ENCODE peak calls at places on chromosomes 4 and X, in eight cellular contexts. One of them, this sample, is unnamed.

GRCh38 chrX:16999275-16999674 is 52.8 kb downstream of the REPS2 start:
- DNase-seq in AG08396: no peak
- DNase-seq in ovary: no peak
- DNase-seq in endothelial cell: no peak
- DNase-seq in NB4: no peak
- DNase-seq in T-helper 9 cell: no peak
- DNase-seq in left ventricle myocardium inferior: no peak
- DNase-seq in mucosa of gallbladder: no peak
- DNase-seq in this sample: no peak

GRCh38 chr4:104971458-104971857 is 175.2 kb upstream of the TET2 start:
- DNase-seq in AG08396: no peak
- DNase-seq in ovary: no peak
- DNase-seq in endothelial cell: no peak
- DNase-seq in NB4: no peak
- DNase-seq in T-helper 9 cell: no peak
- DNase-seq in left ventricle myocardium inferior: no peak
- DNase-seq in mucosa of gallbladder: no peak
- DNase-seq in this sample: no peak

GRCh38 chr4:173288296-173288695 is 45.9 kb downstream of the HMGB2 start:
- DNase-seq in AG08396: peak
- DNase-seq in ovary: no peak
- DNase-seq in endothelial cell: peak
- DNase-seq in NB4: peak
- DNase-seq in T-helper 9 cell: peak
- DNase-seq in left ventricle myocardium inferior: peak
- DNase-seq in mucosa of gallbladder: peak
- DNase-seq in this sample: peak

GRCh38 chrX:39112143-39112542 is 310.9 kb downstream of the MID1IP1 start:
- DNase-seq in AG08396: no peak
- DNase-seq in ovary: no peak
- DNase-seq in endothelial cell: no peak
- DNase-seq in NB4: no peak
- DNase-seq in T-helper 9 cell: no peak
- DNase-seq in left ventricle myocardium inferior: no peak
- DNase-seq in mucosa of gallbladder: no peak
- DNase-seq in this sample: no peak

GRCh38 chr4:67911128-67911527 is 27.3 kb upstream of the TMPRSS11D start:
- DNase-seq in AG08396: no peak
- DNase-seq in ovary: no peak
- DNase-seq in endothelial cell: no peak
- DNase-seq in NB4: no peak
- DNase-seq in T-helper 9 cell: no peak
- DNase-seq in left ventricle myocardium inferior: no peak
- DNase-seq in mucosa of gallbladder: no peak
- DNase-seq in this sample: no peak

GRCh38 chr4:82437285-82438005 is 7.1 kb downstream of the ENOPH1 start:
- DNase-seq in AG08396: peak
- DNase-seq in ovary: no peak
- DNase-seq in endothelial cell: no peak
- DNase-seq in NB4: no peak
- DNase-seq in T-helper 9 cell: no peak
- DNase-seq in left ventricle myocardium inferior: no peak
- DNase-seq in mucosa of gallbladder: no peak
- DNase-seq in this sample: no peak

GRCh38 chr4:139861471-139861870 is 195.9 kb downstream of the MGST2 start:
- DNase-seq in AG08396: no peak
- DNase-seq in ovary: no peak
- DNase-seq in endothelial cell: no peak
- DNase-seq in NB4: no peak
- DNase-seq in T-helper 9 cell: no peak
- DNase-seq in left ventricle myocardium inferior: no peak
- DNase-seq in mucosa of gallbladder: no peak
- DNase-seq in this sample: no peak

GRCh38 chr4:67030636-67031035 is 514.7 kb downstream of the CENPC start:
- DNase-seq in AG08396: no peak
- DNase-seq in ovary: no peak
- DNase-seq in endothelial cell: no peak
- DNase-seq in NB4: no peak
- DNase-seq in T-helper 9 cell: no peak
- DNase-seq in left ventricle myocardium inferior: no peak
- DNase-seq in mucosa of gallbladder: no peak
- DNase-seq in this sample: no peak

GRCh38 chr4:175971393-175972179 is 94.1 kb upstream of the WDR17 start:
- DNase-seq in AG08396: no peak
- DNase-seq in ovary: no peak
- DNase-seq in endothelial cell: no peak
- DNase-seq in NB4: no peak
- DNase-seq in T-helper 9 cell: no peak
- DNase-seq in left ventricle myocardium inferior: no peak
- DNase-seq in mucosa of gallbladder: no peak
- DNase-seq in this sample: no peak

GRCh38 chr4:153781717-153782416 is 7.0 kb downstream of the SFRP2 start:
- DNase-seq in AG08396: no peak
- DNase-seq in ovary: no peak
- DNase-seq in endothelial cell: no peak
- DNase-seq in NB4: peak
- DNase-seq in T-helper 9 cell: no peak
- DNase-seq in left ventricle myocardium inferior: no peak
- DNase-seq in mucosa of gallbladder: no peak
- DNase-seq in this sample: no peak

GRCh38 chr4:134691915-134692314 is 490.3 kb upstream of the PABPC4L start:
- DNase-seq in AG08396: no peak
- DNase-seq in ovary: no peak
- DNase-seq in endothelial cell: no peak
- DNase-seq in NB4: no peak
- DNase-seq in T-helper 9 cell: no peak
- DNase-seq in left ventricle myocardium inferior: no peak
- DNase-seq in mucosa of gallbladder: no peak
- DNase-seq in this sample: no peak

GRCh38 chr4:155811171-155811570 is 52.4 kb downstream of the GUCY1B1 start:
- DNase-seq in AG08396: no peak
- DNase-seq in ovary: no peak
- DNase-seq in endothelial cell: no peak
- DNase-seq in NB4: no peak
- DNase-seq in T-helper 9 cell: no peak
- DNase-seq in left ventricle myocardium inferior: no peak
- DNase-seq in mucosa of gallbladder: no peak
- DNase-seq in this sample: no peak

GRCh38 chr4:165106518-165106917 is 6.1 kb downstream of the TMEM192 start:
- DNase-seq in AG08396: no peak
- DNase-seq in ovary: no peak
- DNase-seq in endothelial cell: no peak
- DNase-seq in NB4: no peak
- DNase-seq in T-helper 9 cell: no peak
- DNase-seq in left ventricle myocardium inferior: no peak
- DNase-seq in mucosa of gallbladder: peak
- DNase-seq in this sample: no peak

GRCh38 chrX:100654256-100654655 is 10.3 kb downstream of the SRPX2 start:
- DNase-seq in AG08396: no peak
- DNase-seq in ovary: no peak
- DNase-seq in endothelial cell: no peak
- DNase-seq in NB4: peak
- DNase-seq in T-helper 9 cell: no peak
- DNase-seq in left ventricle myocardium inferior: no peak
- DNase-seq in mucosa of gallbladder: peak
- DNase-seq in this sample: no peak

GRCh38 chrX:13398839-13399238 is 79.0 kb upstream of the ATXN3L start:
- DNase-seq in AG08396: no peak
- DNase-seq in ovary: no peak
- DNase-seq in endothelial cell: no peak
- DNase-seq in NB4: no peak
- DNase-seq in T-helper 9 cell: no peak
- DNase-seq in left ventricle myocardium inferior: no peak
- DNase-seq in mucosa of gallbladder: no peak
- DNase-seq in this sample: no peak

GRCh38 chrX:125710403-125711062 is 390.9 kb downstream of the TEX13C start:
- DNase-seq in AG08396: no peak
- DNase-seq in ovary: no peak
- DNase-seq in endothelial cell: no peak
- DNase-seq in NB4: no peak
- DNase-seq in T-helper 9 cell: no peak
- DNase-seq in left ventricle myocardium inferior: no peak
- DNase-seq in mucosa of gallbladder: no peak
- DNase-seq in this sample: no peak

GRCh38 chr4:53905935-53906377 is 158.4 kb downstream of the CHIC2 start:
- DNase-seq in AG08396: peak
- DNase-seq in ovary: peak
- DNase-seq in endothelial cell: no peak
- DNase-seq in NB4: peak
- DNase-seq in T-helper 9 cell: no peak
- DNase-seq in left ventricle myocardium inferior: peak
- DNase-seq in mucosa of gallbladder: peak
- DNase-seq in this sample: no peak

GRCh38 chr4:8320386-8320750 is 50.8 kb downstream of the HTRA3 start:
- DNase-seq in AG08396: no peak
- DNase-seq in ovary: no peak
- DNase-seq in endothelial cell: no peak
- DNase-seq in NB4: peak
- DNase-seq in T-helper 9 cell: no peak
- DNase-seq in left ventricle myocardium inferior: peak
- DNase-seq in mucosa of gallbladder: no peak
- DNase-seq in this sample: no peak

GRCh38 chrX:89124985-89125384 is 378.0 kb downstream of the CPXCR1 start:
- DNase-seq in AG08396: no peak
- DNase-seq in ovary: no peak
- DNase-seq in endothelial cell: no peak
- DNase-seq in NB4: no peak
- DNase-seq in T-helper 9 cell: no peak
- DNase-seq in left ventricle myocardium inferior: no peak
- DNase-seq in mucosa of gallbladder: no peak
- DNase-seq in this sample: no peak

GRCh38 chr4:77454858-77455257 is 150.8 kb upstream of the CXCL13 start:
- DNase-seq in AG08396: no peak
- DNase-seq in ovary: no peak
- DNase-seq in endothelial cell: no peak
- DNase-seq in NB4: no peak
- DNase-seq in T-helper 9 cell: no peak
- DNase-seq in left ventricle myocardium inferior: no peak
- DNase-seq in mucosa of gallbladder: no peak
- DNase-seq in this sample: no peak

GRCh38 chrX:132092439-132093065 is 35.3 kb downstream of the FRMD7 start:
- DNase-seq in AG08396: peak
- DNase-seq in ovary: no peak
- DNase-seq in endothelial cell: peak
- DNase-seq in NB4: peak
- DNase-seq in T-helper 9 cell: peak
- DNase-seq in left ventricle myocardium inferior: peak
- DNase-seq in mucosa of gallbladder: peak
- DNase-seq in this sample: peak

GRCh38 chrX:100410083-100410590 is at the start of gene PCDH19:
- DNase-seq in AG08396: peak
- DNase-seq in ovary: peak
- DNase-seq in endothelial cell: peak
- DNase-seq in NB4: no peak
- DNase-seq in T-helper 9 cell: no peak
- DNase-seq in left ventricle myocardium inferior: peak
- DNase-seq in mucosa of gallbladder: peak
- DNase-seq in this sample: no peak

GRCh38 chr4:74023709-74024108 is 14.8 kb downstream of the CXCL3 start:
- DNase-seq in AG08396: no peak
- DNase-seq in ovary: no peak
- DNase-seq in endothelial cell: no peak
- DNase-seq in NB4: no peak
- DNase-seq in T-helper 9 cell: no peak
- DNase-seq in left ventricle myocardium inferior: no peak
- DNase-seq in mucosa of gallbladder: peak
- DNase-seq in this sample: no peak

GRCh38 chrX:7252013-7252610 is 104.2 kb upstream of the PUDP start:
- DNase-seq in AG08396: no peak
- DNase-seq in ovary: no peak
- DNase-seq in endothelial cell: no peak
- DNase-seq in NB4: peak
- DNase-seq in T-helper 9 cell: no peak
- DNase-seq in left ventricle myocardium inferior: no peak
- DNase-seq in mucosa of gallbladder: peak
- DNase-seq in this sample: no peak

GRCh38 chr4:52577285-52577968 is 81.7 kb downstream of the USP46 start:
- DNase-seq in AG08396: no peak
- DNase-seq in ovary: no peak
- DNase-seq in endothelial cell: no peak
- DNase-seq in NB4: no peak
- DNase-seq in T-helper 9 cell: no peak
- DNase-seq in left ventricle myocardium inferior: no peak
- DNase-seq in mucosa of gallbladder: no peak
- DNase-seq in this sample: no peak

GRCh38 chr4:15718465-15718864 is 15.6 kb downstream of the BST1 start:
- DNase-seq in AG08396: no peak
- DNase-seq in ovary: no peak
- DNase-seq in endothelial cell: no peak
- DNase-seq in NB4: no peak
- DNase-seq in T-helper 9 cell: no peak
- DNase-seq in left ventricle myocardium inferior: no peak
- DNase-seq in mucosa of gallbladder: no peak
- DNase-seq in this sample: no peak

GRCh38 chr4:45102716-45103115 is 376.4 kb upstream of the GNPDA2 start:
- DNase-seq in AG08396: no peak
- DNase-seq in ovary: no peak
- DNase-seq in endothelial cell: no peak
- DNase-seq in NB4: no peak
- DNase-seq in T-helper 9 cell: no peak
- DNase-seq in left ventricle myocardium inferior: no peak
- DNase-seq in mucosa of gallbladder: no peak
- DNase-seq in this sample: no peak

GRCh38 chrX:46381630-46382029 is 163.6 kb downstream of the ZNF674 start:
- DNase-seq in AG08396: no peak
- DNase-seq in ovary: no peak
- DNase-seq in endothelial cell: peak
- DNase-seq in NB4: peak
- DNase-seq in T-helper 9 cell: peak
- DNase-seq in left ventricle myocardium inferior: no peak
- DNase-seq in mucosa of gallbladder: no peak
- DNase-seq in this sample: no peak

GRCh38 chr4:37054670-37055069 is 189.9 kb upstream of the NWD2 start:
- DNase-seq in AG08396: no peak
- DNase-seq in ovary: no peak
- DNase-seq in endothelial cell: peak
- DNase-seq in NB4: no peak
- DNase-seq in T-helper 9 cell: no peak
- DNase-seq in left ventricle myocardium inferior: no peak
- DNase-seq in mucosa of gallbladder: no peak
- DNase-seq in this sample: no peak